ENCODE peak calls at places on chromosomes 4 and X, in four cellular contexts. One of them, this sample, is unnamed.

GRCh38 chrX:107117993-107118321 is 665 bp downstream of the RBM41 start:
- DNase-seq in stomach: no peak
- DNase-seq in cardiac muscle cell: no peak
- DNase-seq in HFF-Myc: no peak
- DNase-seq in this sample: no peak

GRCh38 chrX:71253253-71254091 is 468 bp downstream of the ZMYM3 start:
- DNase-seq in stomach: peak
- DNase-seq in cardiac muscle cell: peak
- DNase-seq in HFF-Myc: no peak
- DNase-seq in this sample: no peak

GRCh38 chr4:2936773-2937145 is 26.4 kb downstream of the NOP14 start:
- DNase-seq in stomach: no peak
- DNase-seq in cardiac muscle cell: no peak
- DNase-seq in HFF-Myc: no peak
- DNase-seq in this sample: peak

GRCh38 chr4:629916-630641 is 4.7 kb downstream of the PDE6B start:
- DNase-seq in stomach: no peak
- DNase-seq in cardiac muscle cell: no peak
- DNase-seq in HFF-Myc: no peak
- DNase-seq in this sample: no peak

GRCh38 chr4:172177382-172177781 is 364.2 kb downstream of the GALNTL6 start:
- DNase-seq in stomach: no peak
- DNase-seq in cardiac muscle cell: no peak
- DNase-seq in HFF-Myc: no peak
- DNase-seq in this sample: no peak

GRCh38 chr4:8230891-8231290 is 31.8 kb downstream of the SH3TC1 start:
- DNase-seq in stomach: no peak
- DNase-seq in cardiac muscle cell: no peak
- DNase-seq in HFF-Myc: no peak
- DNase-seq in this sample: no peak

GRCh38 chrX:123504630-123505270 is 228.1 kb downstream of the THOC2 start:
- DNase-seq in stomach: no peak
- DNase-seq in cardiac muscle cell: no peak
- DNase-seq in HFF-Myc: no peak
- DNase-seq in this sample: no peak

GRCh38 chrX:132853040-132853439 is 105.4 kb downstream of the HS6ST2 start:
- DNase-seq in stomach: no peak
- DNase-seq in cardiac muscle cell: no peak
- DNase-seq in HFF-Myc: no peak
- DNase-seq in this sample: no peak

GRCh38 chr4:55611358-55612059 is 19.5 kb upstream of the PDCL2 start:
- DNase-seq in stomach: no peak
- DNase-seq in cardiac muscle cell: no peak
- DNase-seq in HFF-Myc: no peak
- DNase-seq in this sample: no peak

GRCh38 chrX:55135171-55135570 is 46.4 kb downstream of the PAGE2 start:
- DNase-seq in stomach: peak
- DNase-seq in cardiac muscle cell: peak
- DNase-seq in HFF-Myc: peak
- DNase-seq in this sample: no peak

GRCh38 chr4:38917481-38918025 is 49.9 kb downstream of the FAM114A1 start:
- DNase-seq in stomach: no peak
- DNase-seq in cardiac muscle cell: no peak
- DNase-seq in HFF-Myc: no peak
- DNase-seq in this sample: no peak

GRCh38 chr4:56410247-56410646 is 23.0 kb upstream of the AASDH start:
- DNase-seq in stomach: peak
- DNase-seq in cardiac muscle cell: peak
- DNase-seq in HFF-Myc: peak
- DNase-seq in this sample: peak

GRCh38 chr4:185504098-185505047 is 30.9 kb downstream of the PDLIM3 start:
- DNase-seq in stomach: peak
- DNase-seq in cardiac muscle cell: no peak
- DNase-seq in HFF-Myc: no peak
- DNase-seq in this sample: peak

GRCh38 chrX:17563515-17563914 is 173.8 kb upstream of the SCML1 start:
- DNase-seq in stomach: no peak
- DNase-seq in cardiac muscle cell: no peak
- DNase-seq in HFF-Myc: no peak
- DNase-seq in this sample: no peak

GRCh38 chr4:7157140-7157488 is 35.2 kb upstream of the SORCS2 start:
- DNase-seq in stomach: no peak
- DNase-seq in cardiac muscle cell: no peak
- DNase-seq in HFF-Myc: no peak
- DNase-seq in this sample: no peak

GRCh38 chrX:150450519-150451177 is 87.5 kb downstream of the MAMLD1 start:
- DNase-seq in stomach: no peak
- DNase-seq in cardiac muscle cell: no peak
- DNase-seq in HFF-Myc: no peak
- DNase-seq in this sample: no peak

DNA sequence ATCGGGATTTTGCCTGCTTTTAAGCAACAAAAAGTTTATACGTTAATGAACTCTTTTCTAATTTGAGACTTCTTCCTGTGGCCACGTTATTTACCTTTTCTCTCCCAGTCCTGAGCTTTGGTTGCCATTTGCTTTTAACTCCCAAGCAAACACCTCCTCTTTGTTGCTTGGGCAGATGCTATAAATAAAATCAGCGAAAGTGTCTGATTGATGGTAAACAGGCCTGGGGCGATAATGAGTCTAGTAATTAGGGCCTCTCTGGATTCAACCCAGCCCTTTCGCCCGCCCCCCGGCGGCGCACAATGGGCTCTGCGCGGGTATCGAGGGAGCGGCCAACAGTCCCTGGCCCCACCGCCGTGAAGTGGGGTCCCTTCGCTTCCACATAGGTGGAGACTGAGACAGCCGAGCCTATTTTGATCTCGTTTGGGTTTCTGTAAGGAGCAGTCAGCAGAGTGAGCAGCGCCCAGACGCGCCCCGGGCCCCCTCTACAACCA is 791 bp downstream of the CLGN start:
- DNase-seq in stomach: no peak
- DNase-seq in cardiac muscle cell: peak
- DNase-seq in HFF-Myc: no peak
- DNase-seq in this sample: no peak
- TF ChIP-seq CTCF in stomach: no peak
- TF ChIP-seq CTCF in cardiac muscle cell: no peak
- TF ChIP-seq CTCF in HFF-Myc: no peak
- TF ChIP-seq CTCF in this sample: peak

DNA sequence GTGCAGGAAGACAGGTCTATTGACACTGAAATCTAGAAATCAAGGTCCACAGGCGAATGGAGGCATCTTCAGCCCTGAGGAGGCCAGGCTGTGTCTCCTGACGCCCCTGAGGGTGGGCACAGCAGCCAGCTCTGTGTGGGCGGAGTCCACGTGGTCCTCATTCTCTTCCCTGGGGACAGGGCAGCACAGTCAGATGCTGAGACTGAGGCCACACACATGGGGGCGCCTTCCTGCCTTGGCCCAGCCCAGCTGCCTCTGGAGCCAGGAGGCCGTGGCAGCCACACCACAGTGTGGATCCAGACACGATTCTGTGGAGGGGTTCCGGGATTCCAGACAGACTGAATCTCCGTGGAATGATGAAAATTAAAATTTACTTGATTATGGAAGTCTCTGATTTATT is 20.8 kb downstream of the FGFR3 start:
- DNase-seq in stomach: no peak
- DNase-seq in cardiac muscle cell: no peak
- DNase-seq in HFF-Myc: no peak
- DNase-seq in this sample: no peak
- H3K4me3 ChIP-seq in stomach: no peak
- H3K4me3 ChIP-seq in cardiac muscle cell: no peak
- H3K4me3 ChIP-seq in HFF-Myc: no peak
- H3K4me3 ChIP-seq in this sample: no peak

DNA sequence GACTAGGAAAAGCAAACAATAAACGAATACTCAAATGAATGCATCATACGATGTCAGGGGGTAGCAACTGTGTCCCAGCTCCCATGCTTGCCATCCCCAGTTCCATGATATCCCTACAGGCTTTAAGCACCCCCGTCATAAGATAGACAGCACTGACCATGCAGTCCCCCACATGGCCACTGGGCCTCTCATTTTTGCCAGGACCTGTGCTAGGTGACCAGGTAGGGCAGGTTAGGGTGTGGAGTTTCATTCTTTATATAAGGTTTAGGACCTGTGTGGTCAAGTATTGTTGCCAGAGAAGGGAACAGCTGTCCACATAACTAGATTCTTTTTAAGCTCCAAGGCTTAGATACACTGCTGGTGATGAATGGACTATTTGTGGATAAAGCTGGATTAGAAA is 9.7 kb downstream of the PPEF2 start:
- DNase-seq in stomach: no peak
- DNase-seq in cardiac muscle cell: no peak
- DNase-seq in HFF-Myc: no peak
- DNase-seq in this sample: no peak
- TF ChIP-seq CTCF in stomach: no peak
- TF ChIP-seq CTCF in cardiac muscle cell: no peak
- TF ChIP-seq CTCF in HFF-Myc: peak
- TF ChIP-seq CTCF in this sample: peak

GRCh38 chrX:119477812-119478232 is 9.6 kb downstream of the SLC25A5 start:
- DNase-seq in stomach: peak
- DNase-seq in cardiac muscle cell: no peak
- DNase-seq in HFF-Myc: no peak
- DNase-seq in this sample: peak
- H3K4me3 ChIP-seq in stomach: no peak
- H3K4me3 ChIP-seq in cardiac muscle cell: no peak
- H3K4me3 ChIP-seq in HFF-Myc: no peak
- H3K4me3 ChIP-seq in this sample: peak

GRCh38 chr4:87838207-87838606 is 5.4 kb downstream of the MEPE start:
- DNase-seq in stomach: no peak
- DNase-seq in cardiac muscle cell: no peak
- DNase-seq in HFF-Myc: no peak
- DNase-seq in this sample: no peak
- TF ChIP-seq CTCF in stomach: no peak
- TF ChIP-seq CTCF in cardiac muscle cell: peak
- TF ChIP-seq CTCF in HFF-Myc: peak
- TF ChIP-seq CTCF in this sample: peak

This sample was measured in epithelial cell of proximal tubule.